ENCODE peak calls at places on chromosomes 6 and 20, in seven cellular contexts. E, Z, R, N, X, M and V are unnamed samples.

GRCh38 chr6:99119109-99120031 is 171.6 kb upstream of the FBXL4 start:
- DNase-seq in E (peak), Z (peak), R (no peak), N (no peak), X (no peak), M (no peak), V (no peak)

GRCh38 chr6:110816677-110817076 is 1.4 kb upstream of the CDK19 start:
- DNase-seq in E (no peak), Z (peak), R (no peak), N (no peak), X (no peak), M (no peak), V (no peak)

GRCh38 chr6:107786179-107786578 is 37.9 kb downstream of the SCML4 start:
- DNase-seq in E (no peak), Z (no peak), R (no peak), N (no peak), X (no peak), M (no peak), V (no peak)

GRCh38 chr6:169592558-169592957 is 109.3 kb downstream of the WDR27 start:
- DNase-seq in E (no peak), Z (no peak), R (no peak), N (no peak), X (no peak), M (no peak), V (no peak)

GRCh38 chr6:84464471-84464870 is 237.0 kb upstream of the CEP162 start:
- DNase-seq in E (no peak), Z (no peak), R (no peak), N (no peak), X (no peak), M (no peak), V (no peak)

GRCh38 chr6:56399672-56400263 is 152.4 kb upstream of the COL21A1 start:
- DNase-seq in E (no peak), Z (no peak), R (no peak), N (no peak), X (no peak), M (no peak), V (no peak)

GRCh38 chr20:49287555-49288249 is 9.8 kb upstream of the ZNFX1 start:
- DNase-seq in E (no peak), Z (peak), R (no peak), N (no peak), X (no peak), M (no peak), V (no peak)

GRCh38 chr20:11195169-11195568 is 521.4 kb upstream of the JAG1 start:
- DNase-seq in E (no peak), Z (no peak), R (peak), N (no peak), X (no peak), M (peak), V (no peak)

GRCh38 chr6:42221546-42221945 is 3.9 kb upstream of the MRPS10 start:
- DNase-seq in E (no peak), Z (no peak), R (no peak), N (no peak), X (no peak), M (no peak), V (no peak)

GRCh38 chr20:23340524-23340923 is 10.1 kb upstream of the NXT1 start:
- DNase-seq in E (peak), Z (peak), R (peak), N (peak), X (peak), M (no peak), V (no peak)

GRCh38 chr20:43570496-43570895 is 11.7 kb downstream of the SGK2 start:
- DNase-seq in E (no peak), Z (no peak), R (no peak), N (no peak), X (no peak), M (no peak), V (no peak)

GRCh38 chr6:75287424-75287823 is 2.8 kb upstream of the TMEM30A start:
- DNase-seq in E (peak), Z (no peak), R (no peak), N (no peak), X (no peak), M (no peak), V (no peak)

GRCh38 chr6:20444786-20445271 is 43.1 kb downstream of the E2F3 start:
- DNase-seq in E (no peak), Z (no peak), R (no peak), N (no peak), X (no peak), M (no peak), V (no peak)

GRCh38 chr6:33189625-33190024 is 2.6 kb downstream of the COL11A2 start:
- DNase-seq in E (no peak), Z (no peak), R (no peak), N (no peak), X (no peak), M (no peak), V (no peak)

GRCh38 chr6:51019785-51020184 is 201.1 kb downstream of the TFAP2B start:
- DNase-seq in E (no peak), Z (no peak), R (no peak), N (no peak), X (no peak), M (no peak), V (no peak)

GRCh38 chr6:220736-221475 is 71.4 kb upstream of the DUSP22 start:
- DNase-seq in E (no peak), Z (peak), R (no peak), N (no peak), X (no peak), M (no peak), V (no peak)

GRCh38 chr20:25294459-25295385 is 46.8 kb downstream of the PYGB start:
- DNase-seq in E (peak), Z (peak), R (no peak), N (peak), X (peak), M (no peak), V (no peak)

GRCh38 chr20:35271904-35272303 is 6.0 kb downstream of the MMP24OS start:
- DNase-seq in E (no peak), Z (no peak), R (no peak), N (no peak), X (no peak), M (no peak), V (no peak)

GRCh38 chr6:90406957-90407356 is 110.3 kb upstream of the BACH2 start:
- DNase-seq in E (no peak), Z (no peak), R (no peak), N (no peak), X (no peak), M (no peak), V (no peak)

GRCh38 chr6:15462717-15463525 is 199.9 kb downstream of the DTNBP1 start:
- DNase-seq in E (no peak), Z (no peak), R (no peak), N (no peak), X (no peak), M (no peak), V (no peak)

GRCh38 chr6:152981989-152982767 is 663 bp downstream of the FBXO5 start:
- DNase-seq in E (no peak), Z (peak), R (peak), N (peak), X (peak), M (peak), V (no peak)

GRCh38 chr6:149393002-149393679 is 6.9 kb upstream of the SUMO4 start:
- DNase-seq in E (no peak), Z (no peak), R (no peak), N (no peak), X (no peak), M (no peak), V (no peak)

GRCh38 chr6:131980338-131980790 is 29.2 kb upstream of the CCN2 start:
- DNase-seq in E (no peak), Z (no peak), R (no peak), N (no peak), X (no peak), M (no peak), V (no peak)

GRCh38 chr6:131981624-131981978 is 30.4 kb upstream of the CCN2 start:
- DNase-seq in E (no peak), Z (no peak), R (no peak), N (no peak), X (no peak), M (no peak), V (no peak)

GRCh38 chr6:131980791-131981623 is 29.8 kb upstream of the CCN2 start:
- DNase-seq in E (no peak), Z (no peak), R (no peak), N (no peak), X (no peak), M (no peak), V (no peak)

GRCh38 chr6:131979515-131980337 is 28.6 kb upstream of the CCN2 start:
- DNase-seq in E (no peak), Z (no peak), R (no peak), N (no peak), X (no peak), M (no peak), V (no peak)

GRCh38 chr6:131982740-131983259 is 31.6 kb upstream of the CCN2 start:
- DNase-seq in E (no peak), Z (no peak), R (no peak), N (no peak), X (no peak), M (no peak), V (no peak)
- TF ChIP-seq CTCF in E (no peak), Z (no peak), R (no peak), N (no peak), X (no peak), M (no peak), V (no peak)

DNA sequence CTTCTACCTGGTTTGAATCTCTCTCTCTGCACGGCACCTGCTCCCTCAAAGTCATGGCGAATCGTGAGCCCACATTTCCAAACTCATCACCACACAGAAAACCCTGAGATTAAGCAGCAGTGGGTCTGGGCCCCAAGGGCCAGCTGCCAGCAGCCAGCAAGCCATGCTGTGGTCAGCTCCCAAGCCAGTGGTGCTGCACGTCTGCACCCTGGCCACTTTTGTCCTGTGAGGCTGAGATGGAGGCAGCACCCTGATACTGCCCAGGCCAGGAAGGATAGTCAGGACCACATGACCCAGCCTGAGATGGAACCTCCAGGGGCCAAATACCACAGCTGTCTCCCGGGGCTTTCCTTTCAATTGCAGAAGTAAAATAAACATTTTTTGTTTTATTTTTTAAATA is 93.9 kb downstream of the PRND start:
- DNase-seq in E (no peak), Z (peak), R (no peak), N (no peak), X (no peak), M (peak), V (no peak)
- TF ChIP-seq CTCF in E (no peak), Z (no peak), R (no peak), N (no peak), X (no peak), M (no peak), V (no peak)

DNA sequence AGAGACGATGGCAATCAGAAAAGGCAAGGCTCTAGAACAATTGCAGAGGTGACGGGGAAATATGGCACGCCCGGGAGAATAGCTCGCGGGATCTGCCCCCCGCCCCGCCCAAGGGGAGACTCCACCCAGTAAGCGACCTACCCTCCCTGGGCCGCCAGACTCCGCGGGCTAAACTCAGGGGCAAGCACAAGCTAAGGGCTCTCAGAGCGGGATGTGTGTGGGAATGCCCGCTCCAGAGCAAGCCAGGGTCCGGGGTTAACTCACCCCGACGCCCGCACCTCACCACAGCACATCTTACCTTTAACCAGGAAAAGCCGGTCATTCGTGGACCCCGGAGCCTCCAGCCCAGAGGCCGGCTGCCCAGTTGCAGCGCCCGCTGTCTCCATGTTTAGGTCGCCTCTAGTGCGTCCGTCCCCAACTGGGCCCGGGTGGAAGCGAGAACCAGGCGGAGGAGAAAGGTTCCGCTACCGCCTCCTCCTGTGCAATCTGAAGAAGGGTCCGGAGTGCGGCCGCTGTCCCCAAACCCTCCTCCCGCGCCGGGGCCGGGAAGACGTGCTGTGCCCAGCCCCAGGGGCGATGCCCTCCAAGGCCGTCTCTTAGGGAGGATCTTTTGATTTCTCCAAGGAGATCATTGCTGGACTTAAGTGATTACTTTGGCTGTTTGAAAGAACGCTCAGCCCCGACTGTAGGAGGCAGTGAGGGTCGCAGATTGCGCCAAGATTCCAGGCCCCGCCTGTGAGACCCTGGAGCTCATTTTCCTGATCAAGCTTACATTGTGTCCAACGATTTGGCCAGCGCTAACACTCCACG is at the start of gene TMEM242:
- DNase-seq in E (peak), Z (peak), R (peak), N (peak), X (peak), M (peak), V (peak)
- TF ChIP-seq CTCF in E (peak), Z (no peak), R (peak), N (peak), X (peak), M (peak), V (no peak)

DNA sequence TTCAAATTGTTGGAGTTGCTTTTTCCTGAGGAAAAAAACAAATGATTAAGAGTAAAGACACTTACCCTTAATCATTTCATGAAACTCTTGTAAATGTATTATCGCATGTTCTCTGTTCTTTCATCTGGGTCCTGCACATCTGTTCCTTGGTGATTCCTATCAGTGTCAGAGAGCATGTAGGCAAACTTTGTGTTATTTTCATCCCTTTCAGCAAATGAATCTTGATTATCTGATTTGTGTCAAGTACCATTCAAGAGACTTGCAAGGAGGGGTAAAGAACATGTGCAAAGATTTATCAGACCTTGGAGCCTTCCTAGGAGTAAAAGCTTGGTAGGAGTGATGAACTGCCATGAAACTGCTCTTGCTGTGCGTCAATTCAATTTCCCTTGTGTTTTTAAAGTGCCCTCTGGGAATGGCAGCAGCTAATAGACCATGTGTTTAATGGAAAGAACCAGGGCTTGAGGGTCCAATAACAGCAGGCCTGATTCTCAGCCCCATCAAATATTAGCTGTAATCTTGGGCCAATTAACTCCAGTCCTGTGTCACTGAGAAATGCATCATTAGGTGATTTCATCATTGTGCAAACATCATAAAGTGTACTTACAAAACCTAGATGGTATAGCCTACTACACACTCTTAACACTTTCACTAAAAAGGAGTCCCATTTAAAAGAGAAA is 118.9 kb upstream of the CEP85L start:
- DNase-seq in E (no peak), Z (no peak), R (no peak), N (no peak), X (no peak), M (no peak), V (no peak)
- TF ChIP-seq CTCF in E (no peak), Z (no peak), R (no peak), N (no peak), X (no peak), M (no peak), V (no peak)

DNA sequence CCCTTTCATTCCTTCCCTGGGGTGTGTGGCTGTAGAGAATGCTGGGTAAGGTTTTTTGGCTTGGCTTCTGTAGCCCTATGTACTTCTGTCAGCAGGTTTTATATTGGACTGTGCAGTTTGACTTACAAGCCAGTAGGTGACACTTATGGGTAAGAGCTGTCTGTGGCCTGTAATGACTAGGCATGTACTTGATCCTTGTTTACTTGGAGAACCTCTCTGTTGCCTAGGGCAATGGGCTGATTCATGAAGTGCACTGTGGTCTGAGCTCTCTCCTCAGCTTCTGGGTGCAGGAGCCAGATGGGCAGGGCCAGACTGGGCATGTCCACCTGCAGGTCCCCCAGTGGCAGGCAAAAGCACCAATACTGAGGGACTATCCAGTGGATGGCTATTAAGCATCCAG is 544.6 kb downstream of the ADGRB3 start:
- DNase-seq in E (no peak), Z (peak), R (no peak), N (no peak), X (no peak), M (no peak), V (no peak)
- TF ChIP-seq CTCF in E (no peak), Z (no peak), R (no peak), N (no peak), X (no peak), M (peak), V (no peak)